ENCODE peak calls at places on chromosomes 12 and 14, in eight cellular contexts. One of them, this sample, is unnamed.

GRCh38 chr12:53345486-53346195 is 9.5 kb upstream of the SP7 start:
- DNase-seq in suprapubic skin: no peak
- DNase-seq in pancreas: no peak
- DNase-seq in stomach: peak; percentile 30
- DNase-seq in endodermal cell: peak; percentile 74
- DNase-seq in fibroblast of lung: no peak
- DNase-seq in hepatocyte: no peak
- DNase-seq in Panc1: no peak
- DNase-seq in this sample: no peak

GRCh38 chr12:12992418-12993175 is 7.5 kb downstream of the HEBP1 start:
- DNase-seq in suprapubic skin: no peak
- DNase-seq in pancreas: no peak
- DNase-seq in stomach: peak; percentile 35
- DNase-seq in endodermal cell: no peak
- DNase-seq in fibroblast of lung: peak; percentile 89
- DNase-seq in hepatocyte: peak; percentile 67
- DNase-seq in Panc1: no peak
- DNase-seq in this sample: no peak

GRCh38 chr14:67941456-67942018 is 122.0 kb downstream of the RAD51B start:
- DNase-seq in suprapubic skin: no peak
- DNase-seq in pancreas: no peak
- DNase-seq in stomach: no peak
- DNase-seq in endodermal cell: no peak
- DNase-seq in fibroblast of lung: peak; percentile 45
- DNase-seq in hepatocyte: peak; percentile 20
- DNase-seq in Panc1: no peak
- DNase-seq in this sample: no peak

GRCh38 chr12:92493816-92494215 is 209.0 kb upstream of the PLEKHG7 start:
- DNase-seq in suprapubic skin: no peak
- DNase-seq in pancreas: no peak
- DNase-seq in stomach: no peak
- DNase-seq in endodermal cell: no peak
- DNase-seq in fibroblast of lung: peak; percentile 58
- DNase-seq in hepatocyte: no peak
- DNase-seq in Panc1: no peak
- DNase-seq in this sample: no peak

GRCh38 chr12:82685721-82686222 is 934 bp upstream of the TMTC2 start:
- DNase-seq in suprapubic skin: peak; percentile 96
- DNase-seq in pancreas: peak; percentile 96
- DNase-seq in stomach: peak; percentile 98
- DNase-seq in endodermal cell: peak; percentile 99
- DNase-seq in fibroblast of lung: peak; percentile 89
- DNase-seq in hepatocyte: peak; percentile 99
- DNase-seq in Panc1: peak; percentile 59
- DNase-seq in this sample: peak; percentile 96

GRCh38 chr12:132160671-132161045 is 16.4 kb downstream of the NOC4L start:
- DNase-seq in suprapubic skin: no peak
- DNase-seq in pancreas: no peak
- DNase-seq in stomach: no peak
- DNase-seq in endodermal cell: no peak
- DNase-seq in fibroblast of lung: no peak
- DNase-seq in hepatocyte: no peak
- DNase-seq in Panc1: no peak
- DNase-seq in this sample: peak; percentile 62

GRCh38 chr12:122871851-122872785 is 23.8 kb downstream of the VPS37B start:
- DNase-seq in suprapubic skin: peak; percentile 75
- DNase-seq in pancreas: no peak
- DNase-seq in stomach: peak; percentile 70
- DNase-seq in endodermal cell: peak; percentile 99
- DNase-seq in fibroblast of lung: peak; percentile 86
- DNase-seq in hepatocyte: peak; percentile 65
- DNase-seq in Panc1: no peak
- DNase-seq in this sample: peak; percentile 85

GRCh38 chr12:11822071-11822818 is 172.8 kb downstream of the ETV6 start:
- DNase-seq in suprapubic skin: no peak
- DNase-seq in pancreas: no peak
- DNase-seq in stomach: peak; percentile 38
- DNase-seq in endodermal cell: no peak
- DNase-seq in fibroblast of lung: peak; percentile 82
- DNase-seq in hepatocyte: no peak
- DNase-seq in Panc1: no peak
- DNase-seq in this sample: no peak

GRCh38 chr14:54805521-54806322 is 96.9 kb downstream of the GCH1 start:
- DNase-seq in suprapubic skin: peak; percentile 86
- DNase-seq in pancreas: peak; percentile 92
- DNase-seq in stomach: peak; percentile 80
- DNase-seq in endodermal cell: peak; percentile 97
- DNase-seq in fibroblast of lung: peak; percentile 65
- DNase-seq in hepatocyte: peak; percentile 91
- DNase-seq in Panc1: peak; percentile 68
- DNase-seq in this sample: peak; percentile 77

GRCh38 chr14:59134307-59134706 is 54.2 kb upstream of the DAAM1 start:
- DNase-seq in suprapubic skin: no peak
- DNase-seq in pancreas: no peak
- DNase-seq in stomach: no peak
- DNase-seq in endodermal cell: no peak
- DNase-seq in fibroblast of lung: no peak
- DNase-seq in hepatocyte: no peak
- DNase-seq in Panc1: no peak
- DNase-seq in this sample: no peak

GRCh38 chr14:59133709-59134108 is 54.8 kb upstream of the DAAM1 start:
- DNase-seq in suprapubic skin: no peak
- DNase-seq in pancreas: no peak
- DNase-seq in stomach: no peak
- DNase-seq in endodermal cell: no peak
- DNase-seq in fibroblast of lung: no peak
- DNase-seq in hepatocyte: no peak
- DNase-seq in Panc1: no peak
- DNase-seq in this sample: no peak

GRCh38 chr14:59131926-59132763 is 56.3 kb upstream of the DAAM1 start:
- DNase-seq in suprapubic skin: no peak
- DNase-seq in pancreas: no peak
- DNase-seq in stomach: no peak
- DNase-seq in endodermal cell: no peak
- DNase-seq in fibroblast of lung: no peak
- DNase-seq in hepatocyte: no peak
- DNase-seq in Panc1: no peak
- DNase-seq in this sample: no peak

GRCh38 chr14:59130472-59130871 is 58.0 kb upstream of the DAAM1 start:
- DNase-seq in suprapubic skin: no peak
- DNase-seq in pancreas: no peak
- DNase-seq in stomach: no peak
- DNase-seq in endodermal cell: no peak
- DNase-seq in fibroblast of lung: no peak
- DNase-seq in hepatocyte: no peak
- DNase-seq in Panc1: no peak
- DNase-seq in this sample: no peak

DNA sequence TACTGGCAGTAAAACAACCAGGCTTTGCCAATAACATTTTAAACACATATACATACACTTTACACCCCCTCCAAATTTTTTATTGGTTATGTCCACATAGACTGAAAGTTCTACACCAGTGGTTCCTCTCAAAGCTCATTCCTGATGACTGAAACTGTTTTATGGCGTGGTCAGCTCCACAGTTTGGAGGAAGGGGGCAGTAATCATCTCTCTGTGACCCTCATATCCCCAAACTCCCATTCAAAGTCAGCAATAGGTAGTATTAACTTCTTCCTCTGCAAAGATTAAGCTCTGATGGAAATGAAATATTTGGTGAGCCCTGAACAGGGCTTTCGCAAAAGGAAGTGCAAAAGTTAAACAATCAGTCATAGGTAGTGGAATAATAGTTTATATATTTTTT is 55.3 kb upstream of the DAAM1 start:
- DNase-seq in suprapubic skin: no peak
- DNase-seq in pancreas: no peak
- DNase-seq in stomach: no peak
- DNase-seq in endodermal cell: no peak
- DNase-seq in fibroblast of lung: peak; percentile 15
- DNase-seq in hepatocyte: no peak
- DNase-seq in Panc1: no peak
- DNase-seq in this sample: no peak
- TF ChIP-seq CTCF in suprapubic skin: no peak
- TF ChIP-seq CTCF in pancreas: no peak
- TF ChIP-seq CTCF in stomach: no peak
- TF ChIP-seq CTCF in endodermal cell: peak; percentile 68
- TF ChIP-seq CTCF in fibroblast of lung: peak; percentile 28
- TF ChIP-seq CTCF in hepatocyte: no peak
- TF ChIP-seq CTCF in Panc1: peak; percentile 5
- TF ChIP-seq CTCF in this sample: no peak

GRCh38 chr12:57657744-57658143 is 24.7 kb upstream of the B4GALNT1 start:
- DNase-seq in suprapubic skin: no peak
- DNase-seq in pancreas: no peak
- DNase-seq in stomach: peak; percentile 55
- DNase-seq in endodermal cell: no peak
- DNase-seq in fibroblast of lung: peak; percentile 5
- DNase-seq in hepatocyte: peak; percentile 18
- DNase-seq in Panc1: no peak
- DNase-seq in this sample: no peak

GRCh38 chr12:57658890-57659289 is 25.9 kb upstream of the B4GALNT1 start:
- DNase-seq in suprapubic skin: no peak
- DNase-seq in pancreas: no peak
- DNase-seq in stomach: no peak
- DNase-seq in endodermal cell: no peak
- DNase-seq in fibroblast of lung: no peak
- DNase-seq in hepatocyte: no peak
- DNase-seq in Panc1: no peak
- DNase-seq in this sample: no peak

GRCh38 chr12:57654042-57654441 is 21.0 kb upstream of the B4GALNT1 start:
- DNase-seq in suprapubic skin: no peak
- DNase-seq in pancreas: no peak
- DNase-seq in stomach: no peak
- DNase-seq in endodermal cell: no peak
- DNase-seq in fibroblast of lung: no peak
- DNase-seq in hepatocyte: no peak
- DNase-seq in Panc1: no peak
- DNase-seq in this sample: no peak

GRCh38 chr12:57661376-57661775 is 28.4 kb upstream of the B4GALNT1 start:
- DNase-seq in suprapubic skin: no peak
- DNase-seq in pancreas: no peak
- DNase-seq in stomach: no peak
- DNase-seq in endodermal cell: no peak
- DNase-seq in fibroblast of lung: no peak
- DNase-seq in hepatocyte: no peak
- DNase-seq in Panc1: no peak
- DNase-seq in this sample: no peak

DNA sequence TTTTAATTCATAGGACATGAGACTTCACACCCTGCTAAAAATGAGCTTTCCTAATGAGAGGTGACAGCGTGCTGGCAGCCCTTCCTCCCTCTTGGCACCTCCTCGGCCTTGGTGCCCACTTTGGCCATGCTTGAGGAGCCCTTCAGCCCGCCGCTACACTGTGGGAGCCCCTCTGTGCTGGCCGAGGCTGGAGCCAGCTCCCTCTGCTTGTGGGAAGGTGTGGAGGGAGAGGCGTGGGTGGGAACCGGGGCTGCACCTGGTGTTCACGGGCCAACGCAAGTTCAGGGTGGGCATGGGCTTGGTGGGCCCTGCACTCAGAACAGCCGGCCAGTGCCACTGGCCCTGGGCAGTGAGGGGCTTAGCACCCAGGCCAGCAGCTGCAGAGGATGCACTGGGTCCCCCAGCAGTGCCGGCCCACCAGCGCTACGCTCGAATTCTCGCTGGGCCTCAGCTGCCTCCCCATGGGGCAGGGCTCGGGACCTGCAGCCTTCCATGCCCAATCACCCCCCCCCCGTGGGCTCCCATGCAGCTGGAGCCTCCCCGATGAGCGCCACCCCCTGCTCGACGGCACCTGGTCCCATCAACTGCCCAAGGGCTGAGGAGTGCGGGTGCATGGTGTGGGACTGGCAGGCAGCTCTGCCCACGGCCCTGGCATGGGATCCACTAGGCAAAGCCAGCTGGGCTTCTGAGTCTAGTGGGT is 22.7 kb upstream of the B4GALNT1 start:
- DNase-seq in suprapubic skin: no peak
- DNase-seq in pancreas: no peak
- DNase-seq in stomach: no peak
- DNase-seq in endodermal cell: no peak
- DNase-seq in fibroblast of lung: no peak
- DNase-seq in hepatocyte: no peak
- DNase-seq in Panc1: no peak
- DNase-seq in this sample: no peak
- H3K9me3 ChIP-seq in suprapubic skin: no peaks in the 10 kb centered on the region
- H3K9me3 ChIP-seq in pancreas: no peaks in the 10 kb centered on the region
- H3K9me3 ChIP-seq in stomach: no peaks in the 10 kb centered on the region
- H3K9me3 ChIP-seq in endodermal cell: peaks cover 40% of the 10 kb centered on the region
- H3K9me3 ChIP-seq in fibroblast of lung: no peaks in the 10 kb centered on the region
- H3K9me3 ChIP-seq in hepatocyte: no peaks in the 10 kb centered on the region
- H3K9me3 ChIP-seq in Panc1: no peaks in the 10 kb centered on the region
- H3K9me3 ChIP-seq in this sample: no peaks in the 10 kb centered on the region

DNA sequence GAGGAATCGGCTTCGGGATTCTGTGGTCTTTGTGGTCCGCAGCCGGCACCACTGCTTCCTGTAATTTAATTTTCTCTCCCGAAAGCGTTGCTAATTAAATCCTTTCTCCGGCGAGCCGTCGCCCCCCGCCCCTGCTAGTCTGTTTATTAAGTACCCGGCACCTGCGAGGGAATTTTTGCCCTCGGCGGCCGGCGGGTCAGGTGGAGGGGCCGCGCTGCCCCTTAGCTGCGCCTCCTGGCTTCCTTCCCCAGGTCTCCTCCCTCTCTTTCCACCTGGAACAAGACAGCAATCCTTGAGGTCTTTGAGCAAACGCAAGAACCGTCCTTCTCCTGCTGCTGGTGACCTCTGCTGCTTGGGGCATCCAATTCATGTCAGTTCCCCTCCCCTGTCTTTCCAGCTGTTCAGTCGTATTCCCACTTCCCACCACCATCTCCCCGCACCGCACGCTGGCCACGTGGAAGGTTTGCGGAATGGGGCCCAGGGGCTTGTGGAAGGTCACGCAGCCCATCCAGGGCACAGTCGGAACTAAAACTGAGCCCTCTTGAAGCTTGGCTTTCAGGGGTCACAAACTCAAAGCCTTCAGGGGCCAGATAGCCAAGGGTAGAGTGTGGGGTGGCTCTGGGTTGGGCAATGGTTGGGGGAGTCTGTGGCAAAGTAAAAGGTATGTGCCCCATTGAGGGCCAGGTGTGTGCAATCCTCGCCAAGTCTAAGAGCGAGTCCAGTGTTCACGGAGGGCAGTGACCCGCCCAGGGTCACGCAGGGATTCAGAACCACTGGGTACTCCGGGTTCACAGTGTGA is 16.1 kb downstream of the ZDHHC22 start:
- DNase-seq in suprapubic skin: no peak
- DNase-seq in pancreas: no peak
- DNase-seq in stomach: no peak
- DNase-seq in endodermal cell: peak; percentile 61
- DNase-seq in fibroblast of lung: no peak
- DNase-seq in hepatocyte: no peak
- DNase-seq in Panc1: no peak
- DNase-seq in this sample: no peak
- TF ChIP-seq CTCF in suprapubic skin: no peak
- TF ChIP-seq CTCF in pancreas: no peak
- TF ChIP-seq CTCF in stomach: no peak
- TF ChIP-seq CTCF in endodermal cell: no peak
- TF ChIP-seq CTCF in fibroblast of lung: peak; percentile 3
- TF ChIP-seq CTCF in hepatocyte: no peak
- TF ChIP-seq CTCF in Panc1: peak; percentile 31
- TF ChIP-seq CTCF in this sample: no peak

DNA sequence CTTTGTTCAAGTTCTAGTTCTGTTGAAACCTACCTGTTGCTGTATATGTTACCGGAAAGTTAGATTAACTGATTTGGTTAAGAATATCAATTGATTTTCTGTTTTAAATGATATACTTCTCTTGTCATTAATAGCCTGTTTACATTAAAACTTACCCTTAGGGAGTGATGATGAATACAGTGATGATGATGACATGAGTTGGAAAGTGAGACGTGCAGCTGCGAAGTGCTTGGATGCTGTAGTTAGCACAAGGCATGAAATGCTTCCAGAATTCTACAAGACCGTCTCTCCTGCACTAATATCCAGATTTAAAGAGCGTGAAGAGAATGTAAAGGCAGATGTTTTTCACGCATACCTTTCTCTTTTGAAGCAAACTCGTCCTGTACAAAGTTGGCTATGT is 33.0 kb downstream of the CAND1 start:
- DNase-seq in suprapubic skin: no peak
- DNase-seq in pancreas: no peak
- DNase-seq in stomach: no peak
- DNase-seq in endodermal cell: no peak
- DNase-seq in fibroblast of lung: no peak
- DNase-seq in hepatocyte: no peak
- DNase-seq in Panc1: no peak
- DNase-seq in this sample: no peak
- H3K9me3 ChIP-seq in suprapubic skin: no peaks in the 10 kb centered on the region
- H3K9me3 ChIP-seq in pancreas: no peaks in the 10 kb centered on the region
- H3K9me3 ChIP-seq in stomach: no peaks in the 10 kb centered on the region
- H3K9me3 ChIP-seq in endodermal cell: peaks cover 6% of the 10 kb centered on the region
- H3K9me3 ChIP-seq in fibroblast of lung: no peaks in the 10 kb centered on the region
- H3K9me3 ChIP-seq in hepatocyte: no peaks in the 10 kb centered on the region
- H3K9me3 ChIP-seq in Panc1: no peaks in the 10 kb centered on the region
- H3K9me3 ChIP-seq in this sample: no peaks in the 10 kb centered on the region